ENCODE peak calls at places on chromosome 4, in ten cellular contexts. U is cardiac muscle cell; D is Karpas-422; E is psoas muscle; G is pancreas; M is H9; P is neural progenitor cell; Q is mesenchymal stem cell; W is CD8-positive, alpha-beta T cell; C is IMR-90. O is an unnamed sample.

GRCh38 chr4:103773691-103774231 is 54.0 kb upstream of the TACR3 start:
- DNase-seq in C (no peak), W (no peak), P (no peak), U (no peak), D (no peak), G (no peak), M (no peak), E (no peak), Q (no peak), O (no peak)

GRCh38 chr4:120520761-120521160 is 401.8 kb downstream of the PRDM5 start:
- DNase-seq in C (no peak), U (no peak), P (no peak), D (no peak), W (no peak), G (no peak), E (no peak), Q (no peak), M (no peak), O (no peak)

GRCh38 chr4:39977489-39978377 is at the start of gene PDS5A:
- DNase-seq in P (peak; percentile 96), E (peak; percentile 90), D (peak; percentile 97), M (peak; percentile 88), W (peak; percentile 87), Q (peak; percentile 88), U (peak; percentile 94), G (peak; percentile 96), C (peak; percentile 84), O (peak; percentile 85)

GRCh38 chr4:54058171-54058570 is 6.2 kb downstream of the CHIC2 start:
- DNase-seq in C (no peak), Q (no peak), D (peak; percentile 40), M (no peak), P (no peak), W (no peak), E (no peak), G (no peak), U (no peak), O (no peak)

GRCh38 chr4:84366111-84366510 is 133.0 kb downstream of the NKX6-1 start:
- DNase-seq in W (no peak), C (no peak), E (no peak), U (no peak), D (no peak), Q (no peak), P (no peak), M (no peak), G (no peak), O (no peak)

GRCh38 chr4:165865995-165866650 is 6.9 kb upstream of the TLL1 start:
- DNase-seq in C (no peak), M (no peak), U (no peak), Q (no peak), E (no peak), G (no peak), P (no peak), D (no peak), W (no peak), O (no peak)

GRCh38 chr4:128166982-128167381 is 105.9 kb downstream of the LARP1B start:
- DNase-seq in E (no peak), U (no peak), C (no peak), G (no peak), P (no peak), M (no peak), W (no peak), D (no peak), Q (no peak), O (no peak)

GRCh38 chr4:141391293-141391692 is 170.6 kb downstream of the ZNF330 start:
- DNase-seq in D (no peak), C (peak; percentile 54), W (no peak), M (no peak), E (no peak), U (no peak), Q (no peak), P (no peak), G (no peak), O (no peak)

GRCh38 chr4:186999676-187000075 is 276.0 kb upstream of the FAT1 start:
- DNase-seq in M (no peak), Q (no peak), D (no peak), W (no peak), G (no peak), P (no peak), E (no peak), U (peak; percentile 29), C (no peak), O (no peak)

GRCh38 chr4:14218641-14219040 is 591.1 kb upstream of the BOD1L1 start:
- DNase-seq in D (no peak), G (no peak), C (no peak), M (no peak), P (peak; percentile 3), U (no peak), W (no peak), Q (no peak), E (no peak), O (no peak)

GRCh38 chr4:139028191-139028661 is 12.6 kb downstream of the NOCT start:
- DNase-seq in G (peak; percentile 60), U (no peak), Q (no peak), M (peak; percentile 62), E (peak; percentile 72), P (peak; percentile 13), C (no peak), D (no peak), W (no peak), O (no peak)

GRCh38 chr4:98838528-98838927 is 90.4 kb downstream of the EIF4E start:
- DNase-seq in E (no peak), U (no peak), W (no peak), C (no peak), P (no peak), M (no peak), G (no peak), Q (no peak), D (no peak), O (no peak)

GRCh38 chr4:4860381-4860802 is 927 bp downstream of the MSX1 start:
- DNase-seq in P (no peak), W (no peak), C (peak; percentile 35), E (no peak), U (peak; percentile 26), G (no peak), M (no peak), D (peak; percentile 51), Q (peak; percentile 57), O (no peak)

GRCh38 chr4:453267-453666 is 45.7 kb downstream of the ZNF721 start:
- DNase-seq in U (no peak), W (no peak), D (no peak), Q (no peak), P (no peak), M (no peak), E (no peak), C (no peak), G (no peak), O (no peak)
- H3K9me3 ChIP-seq in U (peaks cover 11% of the 10 kb centered on the region), W (peaks cover 70% of the 10 kb centered on the region), D (peaks cover 69% of the 10 kb centered on the region), Q (peaks cover 94% of the 10 kb centered on the region), P (peaks cover 73% of the 10 kb centered on the region), M (peaks cover 79% of the 10 kb centered on the region), E (peaks cover 97% of the 10 kb centered on the region), C (peaks cover 68% of the 10 kb centered on the region), G (no peaks in the 10 kb centered on the region), O (no peaks in the 10 kb centered on the region)

GRCh38 chr4:161496-162284 is 37.4 kb downstream of the ZNF718 start:
- DNase-seq in U (no peak), M (no peak), C (no peak), W (no peak), P (no peak), Q (peak; percentile 4), E (no peak), D (no peak), G (no peak), O (no peak)
- H3K9me3 ChIP-seq in U (peaks cover 22% of the 10 kb centered on the region), M (peaks cover 66% of the 10 kb centered on the region), C (peaks cover 42% of the 10 kb centered on the region), W (peaks cover 47% of the 10 kb centered on the region), P (peaks cover 82% of the 10 kb centered on the region), Q (peaks cover 89% of the 10 kb centered on the region), E (peaks cover 98% of the 10 kb centered on the region), D (peaks cover 55% of the 10 kb centered on the region), G (peaks cover 6% of the 10 kb centered on the region), O (peaks cover 9% of the 10 kb centered on the region)

GRCh38 chr4:18736551-18736950 is 715.0 kb upstream of the LCORL start:
- DNase-seq in Q (no peak), M (no peak), D (no peak), E (no peak), C (no peak), W (no peak), P (no peak), U (no peak), G (no peak), O (no peak)
- H3K9me3 ChIP-seq in Q (no peaks in the 10 kb centered on the region), M (no peaks in the 10 kb centered on the region), D (peaks cover 6% of the 10 kb centered on the region), E (no peaks in the 10 kb centered on the region), C (no peaks in the 10 kb centered on the region), W (no peaks in the 10 kb centered on the region), P (no peaks in the 10 kb centered on the region), U (no peaks in the 10 kb centered on the region), G (no peaks in the 10 kb centered on the region), O (no peaks in the 10 kb centered on the region)

GRCh38 chr4:835148-836002 is 9.4 kb upstream of the CPLX1 start:
- DNase-seq in W (no peak), M (no peak), U (no peak), E (peak; percentile 11), Q (no peak), P (no peak), G (peak; percentile 82), D (no peak), C (no peak), O (no peak)

GRCh38 chr4:833156-833555 is 7.2 kb upstream of the CPLX1 start:
- DNase-seq in D (no peak), Q (no peak), G (no peak), E (no peak), P (no peak), W (no peak), M (no peak), C (no peak), U (no peak), O (no peak)

GRCh38 chr4:832536-832935 is 6.6 kb upstream of the CPLX1 start:
- DNase-seq in G (peak; percentile 48), P (no peak), U (no peak), D (no peak), E (no peak), M (no peak), W (no peak), C (no peak), Q (no peak), O (no peak)

GRCh38 chr4:834368-835147 is 8.6 kb upstream of the CPLX1 start:
- DNase-seq in G (peak; percentile 55), D (no peak), Q (no peak), W (no peak), M (no peak), C (no peak), E (no peak), U (no peak), P (no peak), O (no peak)

GRCh38 chr4:833731-834367 is 7.9 kb upstream of the CPLX1 start:
- DNase-seq in G (no peak), U (no peak), W (no peak), M (no peak), D (no peak), E (peak; percentile 8), P (no peak), C (no peak), Q (no peak), O (no peak)
- H3K9me3 ChIP-seq in G (no peaks in the 10 kb centered on the region), U (no peaks in the 10 kb centered on the region), W (peaks cover 8% of the 10 kb centered on the region), M (no peaks in the 10 kb centered on the region), D (no peaks in the 10 kb centered on the region), E (peaks cover 12% of the 10 kb centered on the region), P (no peaks in the 10 kb centered on the region), C (peaks cover 13% of the 10 kb centered on the region), Q (peaks cover 17% of the 10 kb centered on the region), O (no peaks in the 10 kb centered on the region)

DNA sequence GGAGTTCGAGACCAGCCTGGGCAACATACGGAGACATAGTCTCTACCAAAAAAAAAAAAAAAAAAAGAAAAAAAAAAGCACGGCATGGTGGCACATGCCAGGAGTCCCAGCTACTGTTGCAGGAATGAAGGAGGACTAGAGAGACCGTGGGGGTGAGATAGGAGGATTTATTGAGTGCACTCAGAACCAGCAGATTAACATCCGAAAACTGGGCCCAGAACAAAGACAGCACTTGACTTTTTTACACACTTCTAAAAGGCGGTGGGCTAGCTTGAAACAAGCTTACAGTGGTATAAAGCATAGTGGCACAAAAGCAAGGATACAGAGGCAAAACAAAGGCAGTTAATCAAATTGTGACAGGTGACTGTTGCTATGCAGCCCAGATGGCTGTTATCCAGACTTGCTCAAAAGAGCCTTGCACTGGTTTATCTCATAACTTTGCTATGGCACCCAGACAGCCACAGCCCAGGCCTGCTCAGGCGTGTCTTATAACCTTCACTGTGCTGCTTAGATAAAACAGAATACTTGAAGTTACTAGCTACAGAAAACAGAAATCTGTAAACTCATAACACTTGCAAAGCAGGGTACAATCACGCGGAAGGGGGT is 10.0 kb upstream of the PI4K2B start:
- DNase-seq in C (peak; percentile 22), P (peak; percentile 44), U (peak; percentile 53), M (peak; percentile 46), Q (peak; percentile 30), E (no peak), W (peak; percentile 16), G (no peak), D (peak; percentile 74), O (no peak)
- H3K9me3 ChIP-seq in C (peaks cover 12% of the 10 kb centered on the region), P (peaks cover 23% of the 10 kb centered on the region), U (no peaks in the 10 kb centered on the region), M (peaks cover 33% of the 10 kb centered on the region), Q (peaks cover 34% of the 10 kb centered on the region), E (peaks cover 31% of the 10 kb centered on the region), W (peaks cover 26% of the 10 kb centered on the region), G (no peaks in the 10 kb centered on the region), D (peaks cover 20% of the 10 kb centered on the region), O (no peaks in the 10 kb centered on the region)

O was measured in prostate gland.